ENCODE peak calls at places on chromosomes 11 and 22, in nine cellular contexts. One of them, this sample, is unnamed.

GRCh38 chr11:64384981-64385952 is 26.3 kb downstream of the RPS6KA4 start:
- DNase-seq in psoas muscle: no peak
- DNase-seq in activated CD4-positive, alpha-beta T cell treated with anti-CD3 and anti-CD28 coated beads, Interleukin-2, amount 50 U/mL, for 24 hours: no peak
- DNase-seq in cardiac fibroblast: no peak
- DNase-seq in activated CD4-positive, CD25-positive, alpha-beta regulatory T cell treated with anti-CD3 and anti-CD28 coated beads, Interleukin-2, amount 50 U/mL, for 16 hours: no peak
- DNase-seq in CD4-positive, CD25-positive, alpha-beta regulatory T cell: no peak
- DNase-seq in renal cortical epithelial cell: no peak
- DNase-seq in dorsolateral prefrontal cortex: no peak
- DNase-seq in GM10248: no peak
- DNase-seq in this sample: no peak

GRCh38 chr22:42127606-42128005 is 3.0 kb downstream of the CYP2D6 start:
- DNase-seq in psoas muscle: no peak
- DNase-seq in activated CD4-positive, alpha-beta T cell treated with anti-CD3 and anti-CD28 coated beads, Interleukin-2, amount 50 U/mL, for 24 hours: no peak
- DNase-seq in cardiac fibroblast: no peak
- DNase-seq in activated CD4-positive, CD25-positive, alpha-beta regulatory T cell treated with anti-CD3 and anti-CD28 coated beads, Interleukin-2, amount 50 U/mL, for 16 hours: no peak
- DNase-seq in CD4-positive, CD25-positive, alpha-beta regulatory T cell: no peak
- DNase-seq in renal cortical epithelial cell: no peak
- DNase-seq in dorsolateral prefrontal cortex: no peak
- DNase-seq in GM10248: no peak
- DNase-seq in this sample: no peak

GRCh38 chr22:23841736-23842404 is 3.1 kb upstream of the DERL3 start:
- DNase-seq in psoas muscle: no peak
- DNase-seq in activated CD4-positive, alpha-beta T cell treated with anti-CD3 and anti-CD28 coated beads, Interleukin-2, amount 50 U/mL, for 24 hours: no peak
- DNase-seq in cardiac fibroblast: no peak
- DNase-seq in activated CD4-positive, CD25-positive, alpha-beta regulatory T cell treated with anti-CD3 and anti-CD28 coated beads, Interleukin-2, amount 50 U/mL, for 16 hours: no peak
- DNase-seq in CD4-positive, CD25-positive, alpha-beta regulatory T cell: no peak
- DNase-seq in renal cortical epithelial cell: no peak
- DNase-seq in dorsolateral prefrontal cortex: no peak
- DNase-seq in GM10248: no peak
- DNase-seq in this sample: no peak

GRCh38 chr22:19880786-19881569 is 26.3 kb upstream of the GNB1L start:
- DNase-seq in psoas muscle: peak
- DNase-seq in activated CD4-positive, alpha-beta T cell treated with anti-CD3 and anti-CD28 coated beads, Interleukin-2, amount 50 U/mL, for 24 hours: no peak
- DNase-seq in cardiac fibroblast: peak
- DNase-seq in activated CD4-positive, CD25-positive, alpha-beta regulatory T cell treated with anti-CD3 and anti-CD28 coated beads, Interleukin-2, amount 50 U/mL, for 16 hours: no peak
- DNase-seq in CD4-positive, CD25-positive, alpha-beta regulatory T cell: no peak
- DNase-seq in renal cortical epithelial cell: peak
- DNase-seq in dorsolateral prefrontal cortex: no peak
- DNase-seq in GM10248: no peak
- DNase-seq in this sample: no peak

GRCh38 chr11:17801166-17801565 is 66.6 kb downstream of the KCNC1 start:
- DNase-seq in psoas muscle: no peak
- DNase-seq in activated CD4-positive, alpha-beta T cell treated with anti-CD3 and anti-CD28 coated beads, Interleukin-2, amount 50 U/mL, for 24 hours: no peak
- DNase-seq in cardiac fibroblast: no peak
- DNase-seq in activated CD4-positive, CD25-positive, alpha-beta regulatory T cell treated with anti-CD3 and anti-CD28 coated beads, Interleukin-2, amount 50 U/mL, for 16 hours: no peak
- DNase-seq in CD4-positive, CD25-positive, alpha-beta regulatory T cell: no peak
- DNase-seq in renal cortical epithelial cell: no peak
- DNase-seq in dorsolateral prefrontal cortex: no peak
- DNase-seq in GM10248: no peak
- DNase-seq in this sample: no peak

GRCh38 chr11:126384449-126385070 is 29.1 kb downstream of the ST3GAL4 start:
- DNase-seq in psoas muscle: no peak
- DNase-seq in activated CD4-positive, alpha-beta T cell treated with anti-CD3 and anti-CD28 coated beads, Interleukin-2, amount 50 U/mL, for 24 hours: no peak
- DNase-seq in cardiac fibroblast: no peak
- DNase-seq in activated CD4-positive, CD25-positive, alpha-beta regulatory T cell treated with anti-CD3 and anti-CD28 coated beads, Interleukin-2, amount 50 U/mL, for 16 hours: no peak
- DNase-seq in CD4-positive, CD25-positive, alpha-beta regulatory T cell: no peak
- DNase-seq in renal cortical epithelial cell: no peak
- DNase-seq in dorsolateral prefrontal cortex: no peak
- DNase-seq in GM10248: no peak
- DNase-seq in this sample: no peak

GRCh38 chr11:126347751-126348628 is 7.5 kb upstream of the ST3GAL4 start:
- DNase-seq in psoas muscle: no peak
- DNase-seq in activated CD4-positive, alpha-beta T cell treated with anti-CD3 and anti-CD28 coated beads, Interleukin-2, amount 50 U/mL, for 24 hours: no peak
- DNase-seq in cardiac fibroblast: no peak
- DNase-seq in activated CD4-positive, CD25-positive, alpha-beta regulatory T cell treated with anti-CD3 and anti-CD28 coated beads, Interleukin-2, amount 50 U/mL, for 16 hours: no peak
- DNase-seq in CD4-positive, CD25-positive, alpha-beta regulatory T cell: no peak
- DNase-seq in renal cortical epithelial cell: no peak
- DNase-seq in dorsolateral prefrontal cortex: no peak
- DNase-seq in GM10248: no peak
- DNase-seq in this sample: no peak

GRCh38 chr11:66081505-66081904 is 11.4 kb downstream of the PACS1 start:
- DNase-seq in psoas muscle: no peak
- DNase-seq in activated CD4-positive, alpha-beta T cell treated with anti-CD3 and anti-CD28 coated beads, Interleukin-2, amount 50 U/mL, for 24 hours: peak
- DNase-seq in cardiac fibroblast: peak
- DNase-seq in activated CD4-positive, CD25-positive, alpha-beta regulatory T cell treated with anti-CD3 and anti-CD28 coated beads, Interleukin-2, amount 50 U/mL, for 16 hours: peak
- DNase-seq in CD4-positive, CD25-positive, alpha-beta regulatory T cell: peak
- DNase-seq in renal cortical epithelial cell: peak
- DNase-seq in dorsolateral prefrontal cortex: no peak
- DNase-seq in GM10248: peak
- DNase-seq in this sample: peak

GRCh38 chr11:74357449-74357848 is 40.8 kb downstream of the PGM2L1 start:
- DNase-seq in psoas muscle: no peak
- DNase-seq in activated CD4-positive, alpha-beta T cell treated with anti-CD3 and anti-CD28 coated beads, Interleukin-2, amount 50 U/mL, for 24 hours: no peak
- DNase-seq in cardiac fibroblast: no peak
- DNase-seq in activated CD4-positive, CD25-positive, alpha-beta regulatory T cell treated with anti-CD3 and anti-CD28 coated beads, Interleukin-2, amount 50 U/mL, for 16 hours: no peak
- DNase-seq in CD4-positive, CD25-positive, alpha-beta regulatory T cell: no peak
- DNase-seq in renal cortical epithelial cell: no peak
- DNase-seq in dorsolateral prefrontal cortex: no peak
- DNase-seq in GM10248: no peak
- DNase-seq in this sample: no peak

GRCh38 chr11:23284626-23285025 is 424.4 kb upstream of the CCDC179 start:
- DNase-seq in psoas muscle: no peak
- DNase-seq in activated CD4-positive, alpha-beta T cell treated with anti-CD3 and anti-CD28 coated beads, Interleukin-2, amount 50 U/mL, for 24 hours: no peak
- DNase-seq in cardiac fibroblast: peak
- DNase-seq in activated CD4-positive, CD25-positive, alpha-beta regulatory T cell treated with anti-CD3 and anti-CD28 coated beads, Interleukin-2, amount 50 U/mL, for 16 hours: no peak
- DNase-seq in CD4-positive, CD25-positive, alpha-beta regulatory T cell: no peak
- DNase-seq in renal cortical epithelial cell: no peak
- DNase-seq in dorsolateral prefrontal cortex: no peak
- DNase-seq in GM10248: no peak
- DNase-seq in this sample: no peak

GRCh38 chr11:73978576-73979086 is 4.0 kb downstream of the UCP2 start:
- DNase-seq in psoas muscle: no peak
- DNase-seq in activated CD4-positive, alpha-beta T cell treated with anti-CD3 and anti-CD28 coated beads, Interleukin-2, amount 50 U/mL, for 24 hours: no peak
- DNase-seq in cardiac fibroblast: no peak
- DNase-seq in activated CD4-positive, CD25-positive, alpha-beta regulatory T cell treated with anti-CD3 and anti-CD28 coated beads, Interleukin-2, amount 50 U/mL, for 16 hours: no peak
- DNase-seq in CD4-positive, CD25-positive, alpha-beta regulatory T cell: no peak
- DNase-seq in renal cortical epithelial cell: no peak
- DNase-seq in dorsolateral prefrontal cortex: no peak
- DNase-seq in GM10248: no peak
- DNase-seq in this sample: no peak

GRCh38 chr11:117221775-117222517 is 9.9 kb downstream of the PCSK7 start:
- DNase-seq in psoas muscle: peak
- DNase-seq in activated CD4-positive, alpha-beta T cell treated with anti-CD3 and anti-CD28 coated beads, Interleukin-2, amount 50 U/mL, for 24 hours: no peak
- DNase-seq in cardiac fibroblast: peak
- DNase-seq in activated CD4-positive, CD25-positive, alpha-beta regulatory T cell treated with anti-CD3 and anti-CD28 coated beads, Interleukin-2, amount 50 U/mL, for 16 hours: no peak
- DNase-seq in CD4-positive, CD25-positive, alpha-beta regulatory T cell: no peak
- DNase-seq in renal cortical epithelial cell: no peak
- DNase-seq in dorsolateral prefrontal cortex: no peak
- DNase-seq in GM10248: no peak
- DNase-seq in this sample: no peak

GRCh38 chr22:39117585-39118191 is 20.6 kb downstream of the APOBEC3H start:
- DNase-seq in psoas muscle: no peak
- DNase-seq in activated CD4-positive, alpha-beta T cell treated with anti-CD3 and anti-CD28 coated beads, Interleukin-2, amount 50 U/mL, for 24 hours: peak
- DNase-seq in cardiac fibroblast: peak
- DNase-seq in activated CD4-positive, CD25-positive, alpha-beta regulatory T cell treated with anti-CD3 and anti-CD28 coated beads, Interleukin-2, amount 50 U/mL, for 16 hours: peak
- DNase-seq in CD4-positive, CD25-positive, alpha-beta regulatory T cell: peak
- DNase-seq in renal cortical epithelial cell: peak
- DNase-seq in dorsolateral prefrontal cortex: no peak
- DNase-seq in GM10248: peak
- DNase-seq in this sample: peak

GRCh38 chr11:118907051-118907748 is 18.5 kb downstream of the BCL9L start:
- DNase-seq in psoas muscle: peak
- DNase-seq in activated CD4-positive, alpha-beta T cell treated with anti-CD3 and anti-CD28 coated beads, Interleukin-2, amount 50 U/mL, for 24 hours: peak
- DNase-seq in cardiac fibroblast: peak
- DNase-seq in activated CD4-positive, CD25-positive, alpha-beta regulatory T cell treated with anti-CD3 and anti-CD28 coated beads, Interleukin-2, amount 50 U/mL, for 16 hours: peak
- DNase-seq in CD4-positive, CD25-positive, alpha-beta regulatory T cell: peak
- DNase-seq in renal cortical epithelial cell: peak
- DNase-seq in dorsolateral prefrontal cortex: peak
- DNase-seq in GM10248: peak
- DNase-seq in this sample: peak

GRCh38 chr11:85180528-85180927 is 446.6 kb downstream of the DLG2 start:
- DNase-seq in psoas muscle: no peak
- DNase-seq in activated CD4-positive, alpha-beta T cell treated with anti-CD3 and anti-CD28 coated beads, Interleukin-2, amount 50 U/mL, for 24 hours: no peak
- DNase-seq in cardiac fibroblast: no peak
- DNase-seq in activated CD4-positive, CD25-positive, alpha-beta regulatory T cell treated with anti-CD3 and anti-CD28 coated beads, Interleukin-2, amount 50 U/mL, for 16 hours: no peak
- DNase-seq in CD4-positive, CD25-positive, alpha-beta regulatory T cell: no peak
- DNase-seq in renal cortical epithelial cell: no peak
- DNase-seq in dorsolateral prefrontal cortex: no peak
- DNase-seq in GM10248: no peak
- DNase-seq in this sample: no peak

GRCh38 chr11:61985863-61986262 is 18.4 kb upstream of the FTH1 start:
- DNase-seq in psoas muscle: no peak
- DNase-seq in activated CD4-positive, alpha-beta T cell treated with anti-CD3 and anti-CD28 coated beads, Interleukin-2, amount 50 U/mL, for 24 hours: no peak
- DNase-seq in cardiac fibroblast: no peak
- DNase-seq in activated CD4-positive, CD25-positive, alpha-beta regulatory T cell treated with anti-CD3 and anti-CD28 coated beads, Interleukin-2, amount 50 U/mL, for 16 hours: no peak
- DNase-seq in CD4-positive, CD25-positive, alpha-beta regulatory T cell: no peak
- DNase-seq in renal cortical epithelial cell: no peak
- DNase-seq in dorsolateral prefrontal cortex: no peak
- DNase-seq in GM10248: no peak
- DNase-seq in this sample: no peak

GRCh38 chr11:13140873-13141655 is 131.9 kb downstream of the RASSF10 start:
- DNase-seq in psoas muscle: no peak
- DNase-seq in activated CD4-positive, alpha-beta T cell treated with anti-CD3 and anti-CD28 coated beads, Interleukin-2, amount 50 U/mL, for 24 hours: no peak
- DNase-seq in cardiac fibroblast: no peak
- DNase-seq in activated CD4-positive, CD25-positive, alpha-beta regulatory T cell treated with anti-CD3 and anti-CD28 coated beads, Interleukin-2, amount 50 U/mL, for 16 hours: no peak
- DNase-seq in CD4-positive, CD25-positive, alpha-beta regulatory T cell: no peak
- DNase-seq in renal cortical epithelial cell: peak
- DNase-seq in dorsolateral prefrontal cortex: no peak
- DNase-seq in GM10248: no peak
- DNase-seq in this sample: no peak

GRCh38 chr22:28222976-28223375 is 303.9 kb upstream of the PITPNB start:
- DNase-seq in psoas muscle: no peak
- DNase-seq in activated CD4-positive, alpha-beta T cell treated with anti-CD3 and anti-CD28 coated beads, Interleukin-2, amount 50 U/mL, for 24 hours: no peak
- DNase-seq in cardiac fibroblast: peak
- DNase-seq in activated CD4-positive, CD25-positive, alpha-beta regulatory T cell treated with anti-CD3 and anti-CD28 coated beads, Interleukin-2, amount 50 U/mL, for 16 hours: no peak
- DNase-seq in CD4-positive, CD25-positive, alpha-beta regulatory T cell: no peak
- DNase-seq in renal cortical epithelial cell: no peak
- DNase-seq in dorsolateral prefrontal cortex: no peak
- DNase-seq in GM10248: no peak
- DNase-seq in this sample: no peak

GRCh38 chr11:117510646-117511045 is 183.0 kb downstream of the CEP164 start:
- DNase-seq in psoas muscle: no peak
- DNase-seq in activated CD4-positive, alpha-beta T cell treated with anti-CD3 and anti-CD28 coated beads, Interleukin-2, amount 50 U/mL, for 24 hours: no peak
- DNase-seq in cardiac fibroblast: no peak
- DNase-seq in activated CD4-positive, CD25-positive, alpha-beta regulatory T cell treated with anti-CD3 and anti-CD28 coated beads, Interleukin-2, amount 50 U/mL, for 16 hours: no peak
- DNase-seq in CD4-positive, CD25-positive, alpha-beta regulatory T cell: no peak
- DNase-seq in renal cortical epithelial cell: no peak
- DNase-seq in dorsolateral prefrontal cortex: no peak
- DNase-seq in GM10248: no peak
- DNase-seq in this sample: no peak

GRCh38 chr11:8375460-8375859 is 111.8 kb upstream of the LMO1 start:
- DNase-seq in psoas muscle: no peak
- DNase-seq in activated CD4-positive, alpha-beta T cell treated with anti-CD3 and anti-CD28 coated beads, Interleukin-2, amount 50 U/mL, for 24 hours: no peak
- DNase-seq in cardiac fibroblast: no peak
- DNase-seq in activated CD4-positive, CD25-positive, alpha-beta regulatory T cell treated with anti-CD3 and anti-CD28 coated beads, Interleukin-2, amount 50 U/mL, for 16 hours: no peak
- DNase-seq in CD4-positive, CD25-positive, alpha-beta regulatory T cell: no peak
- DNase-seq in renal cortical epithelial cell: no peak
- DNase-seq in dorsolateral prefrontal cortex: no peak
- DNase-seq in GM10248: no peak
- DNase-seq in this sample: no peak

GRCh38 chr11:14308114-14308896 is 50.7 kb downstream of the RRAS2 start:
- DNase-seq in psoas muscle: no peak
- DNase-seq in activated CD4-positive, alpha-beta T cell treated with anti-CD3 and anti-CD28 coated beads, Interleukin-2, amount 50 U/mL, for 24 hours: no peak
- DNase-seq in cardiac fibroblast: peak
- DNase-seq in activated CD4-positive, CD25-positive, alpha-beta regulatory T cell treated with anti-CD3 and anti-CD28 coated beads, Interleukin-2, amount 50 U/mL, for 16 hours: no peak
- DNase-seq in CD4-positive, CD25-positive, alpha-beta regulatory T cell: peak
- DNase-seq in renal cortical epithelial cell: peak
- DNase-seq in dorsolateral prefrontal cortex: no peak
- DNase-seq in GM10248: no peak
- DNase-seq in this sample: no peak

GRCh38 chr11:79078999-79079398 is 361.8 kb downstream of the TENM4 start:
- DNase-seq in psoas muscle: no peak
- DNase-seq in activated CD4-positive, alpha-beta T cell treated with anti-CD3 and anti-CD28 coated beads, Interleukin-2, amount 50 U/mL, for 24 hours: no peak
- DNase-seq in cardiac fibroblast: no peak
- DNase-seq in activated CD4-positive, CD25-positive, alpha-beta regulatory T cell treated with anti-CD3 and anti-CD28 coated beads, Interleukin-2, amount 50 U/mL, for 16 hours: no peak
- DNase-seq in CD4-positive, CD25-positive, alpha-beta regulatory T cell: no peak
- DNase-seq in renal cortical epithelial cell: no peak
- DNase-seq in dorsolateral prefrontal cortex: no peak
- DNase-seq in GM10248: no peak
- DNase-seq in this sample: no peak

GRCh38 chr11:134385774-134386565 is 26.1 kb downstream of the B3GAT1 start:
- DNase-seq in psoas muscle: no peak
- DNase-seq in activated CD4-positive, alpha-beta T cell treated with anti-CD3 and anti-CD28 coated beads, Interleukin-2, amount 50 U/mL, for 24 hours: no peak
- DNase-seq in cardiac fibroblast: no peak
- DNase-seq in activated CD4-positive, CD25-positive, alpha-beta regulatory T cell treated with anti-CD3 and anti-CD28 coated beads, Interleukin-2, amount 50 U/mL, for 16 hours: no peak
- DNase-seq in CD4-positive, CD25-positive, alpha-beta regulatory T cell: no peak
- DNase-seq in renal cortical epithelial cell: no peak
- DNase-seq in dorsolateral prefrontal cortex: peak
- DNase-seq in GM10248: no peak
- DNase-seq in this sample: no peak

GRCh38 chr22:50276143-50276542 is 6.0 kb upstream of the MAPK11 start:
- DNase-seq in psoas muscle: peak
- DNase-seq in activated CD4-positive, alpha-beta T cell treated with anti-CD3 and anti-CD28 coated beads, Interleukin-2, amount 50 U/mL, for 24 hours: no peak
- DNase-seq in cardiac fibroblast: peak
- DNase-seq in activated CD4-positive, CD25-positive, alpha-beta regulatory T cell treated with anti-CD3 and anti-CD28 coated beads, Interleukin-2, amount 50 U/mL, for 16 hours: peak
- DNase-seq in CD4-positive, CD25-positive, alpha-beta regulatory T cell: peak
- DNase-seq in renal cortical epithelial cell: peak
- DNase-seq in dorsolateral prefrontal cortex: peak
- DNase-seq in GM10248: peak
- DNase-seq in this sample: no peak

GRCh38 chr22:31082606-31083376 is 1.7 kb downstream of the SMTN start:
- DNase-seq in psoas muscle: peak
- DNase-seq in activated CD4-positive, alpha-beta T cell treated with anti-CD3 and anti-CD28 coated beads, Interleukin-2, amount 50 U/mL, for 24 hours: peak
- DNase-seq in cardiac fibroblast: peak
- DNase-seq in activated CD4-positive, CD25-positive, alpha-beta regulatory T cell treated with anti-CD3 and anti-CD28 coated beads, Interleukin-2, amount 50 U/mL, for 16 hours: peak
- DNase-seq in CD4-positive, CD25-positive, alpha-beta regulatory T cell: peak
- DNase-seq in renal cortical epithelial cell: peak
- DNase-seq in dorsolateral prefrontal cortex: no peak
- DNase-seq in GM10248: no peak
- DNase-seq in this sample: peak

GRCh38 chr11:61532136-61533038 is 23.8 kb downstream of the LRRC10B start:
- DNase-seq in psoas muscle: no peak
- DNase-seq in activated CD4-positive, alpha-beta T cell treated with anti-CD3 and anti-CD28 coated beads, Interleukin-2, amount 50 U/mL, for 24 hours: peak
- DNase-seq in cardiac fibroblast: peak
- DNase-seq in activated CD4-positive, CD25-positive, alpha-beta regulatory T cell treated with anti-CD3 and anti-CD28 coated beads, Interleukin-2, amount 50 U/mL, for 16 hours: no peak
- DNase-seq in CD4-positive, CD25-positive, alpha-beta regulatory T cell: peak
- DNase-seq in renal cortical epithelial cell: peak
- DNase-seq in dorsolateral prefrontal cortex: no peak
- DNase-seq in GM10248: peak
- DNase-seq in this sample: peak

GRCh38 chr11:134669796-134670195 is 257.8 kb upstream of the B3GAT1 start:
- DNase-seq in psoas muscle: no peak
- DNase-seq in activated CD4-positive, alpha-beta T cell treated with anti-CD3 and anti-CD28 coated beads, Interleukin-2, amount 50 U/mL, for 24 hours: no peak
- DNase-seq in cardiac fibroblast: no peak
- DNase-seq in activated CD4-positive, CD25-positive, alpha-beta regulatory T cell treated with anti-CD3 and anti-CD28 coated beads, Interleukin-2, amount 50 U/mL, for 16 hours: no peak
- DNase-seq in CD4-positive, CD25-positive, alpha-beta regulatory T cell: no peak
- DNase-seq in renal cortical epithelial cell: no peak
- DNase-seq in dorsolateral prefrontal cortex: no peak
- DNase-seq in GM10248: no peak
- DNase-seq in this sample: no peak

GRCh38 chr11:2677127-2677526 is 22.7 kb downstream of the KCNQ1OT1 start:
- DNase-seq in psoas muscle: no peak
- DNase-seq in activated CD4-positive, alpha-beta T cell treated with anti-CD3 and anti-CD28 coated beads, Interleukin-2, amount 50 U/mL, for 24 hours: no peak
- DNase-seq in cardiac fibroblast: no peak
- DNase-seq in activated CD4-positive, CD25-positive, alpha-beta regulatory T cell treated with anti-CD3 and anti-CD28 coated beads, Interleukin-2, amount 50 U/mL, for 16 hours: no peak
- DNase-seq in CD4-positive, CD25-positive, alpha-beta regulatory T cell: no peak
- DNase-seq in renal cortical epithelial cell: no peak
- DNase-seq in dorsolateral prefrontal cortex: no peak
- DNase-seq in GM10248: no peak
- DNase-seq in this sample: no peak

GRCh38 chr11:15810079-15810478 is 546.3 kb downstream of the SOX6 start:
- DNase-seq in psoas muscle: no peak
- DNase-seq in activated CD4-positive, alpha-beta T cell treated with anti-CD3 and anti-CD28 coated beads, Interleukin-2, amount 50 U/mL, for 24 hours: no peak
- DNase-seq in cardiac fibroblast: no peak
- DNase-seq in activated CD4-positive, CD25-positive, alpha-beta regulatory T cell treated with anti-CD3 and anti-CD28 coated beads, Interleukin-2, amount 50 U/mL, for 16 hours: no peak
- DNase-seq in CD4-positive, CD25-positive, alpha-beta regulatory T cell: no peak
- DNase-seq in renal cortical epithelial cell: no peak
- DNase-seq in dorsolateral prefrontal cortex: no peak
- DNase-seq in GM10248: no peak
- DNase-seq in this sample: no peak

GRCh38 chr22:46315976-46316375 is 19.3 kb downstream of the GTSE1 start:
- DNase-seq in psoas muscle: no peak
- DNase-seq in activated CD4-positive, alpha-beta T cell treated with anti-CD3 and anti-CD28 coated beads, Interleukin-2, amount 50 U/mL, for 24 hours: no peak
- DNase-seq in cardiac fibroblast: no peak
- DNase-seq in activated CD4-positive, CD25-positive, alpha-beta regulatory T cell treated with anti-CD3 and anti-CD28 coated beads, Interleukin-2, amount 50 U/mL, for 16 hours: no peak
- DNase-seq in CD4-positive, CD25-positive, alpha-beta regulatory T cell: no peak
- DNase-seq in renal cortical epithelial cell: no peak
- DNase-seq in dorsolateral prefrontal cortex: no peak
- DNase-seq in GM10248: no peak
- DNase-seq in this sample: no peak